ENCODE peak calls at places on chromosomes 1 and 21, in ten cellular contexts. One of them, this sample, is unnamed.

GRCh38 chr1:147840909-147841308 is 61.7 kb upstream of the GJA8 start:
- DNase-seq in tibial nerve: no peak
- DNase-seq in cardiac muscle cell: no peak
- DNase-seq in body of pancreas: no peak
- DNase-seq in SK-N-SH: no peak
- DNase-seq in fibroblast of lung: no peak
- DNase-seq in upper lobe of right lung: no peak
- DNase-seq in mammary epithelial cell: no peak
- DNase-seq in A549: peak; percentile 10
- DNase-seq in pancreas: no peak
- DNase-seq in this sample: peak; percentile 41

GRCh38 chr1:26959722-26960624 is at the start of gene KDF1:
- DNase-seq in A549: no peak
- DNase-seq in upper lobe of right lung: peak; percentile 95
- DNase-seq in tibial nerve: no peak
- DNase-seq in body of pancreas: peak; percentile 92
- DNase-seq in mammary epithelial cell: peak; percentile 87
- DNase-seq in cardiac muscle cell: no peak
- DNase-seq in fibroblast of lung: no peak
- DNase-seq in SK-N-SH: peak; percentile 64
- DNase-seq in pancreas: peak; percentile 90
- DNase-seq in this sample: peak; percentile 87

GRCh38 chr1:37839676-37840075 is 19.7 kb downstream of the MTF1 start:
- DNase-seq in cardiac muscle cell: no peak
- DNase-seq in fibroblast of lung: no peak
- DNase-seq in A549: no peak
- DNase-seq in tibial nerve: no peak
- DNase-seq in SK-N-SH: no peak
- DNase-seq in pancreas: no peak
- DNase-seq in body of pancreas: no peak
- DNase-seq in upper lobe of right lung: no peak
- DNase-seq in mammary epithelial cell: no peak
- DNase-seq in this sample: no peak

GRCh38 chr1:82979593-82980230 is 1019.2 kb downstream of the TTLL7 start:
- DNase-seq in upper lobe of right lung: no peak
- DNase-seq in A549: no peak
- DNase-seq in fibroblast of lung: no peak
- DNase-seq in mammary epithelial cell: no peak
- DNase-seq in SK-N-SH: no peak
- DNase-seq in pancreas: no peak
- DNase-seq in body of pancreas: no peak
- DNase-seq in tibial nerve: no peak
- DNase-seq in cardiac muscle cell: no peak
- DNase-seq in this sample: no peak

GRCh38 chr1:226778657-226779058 is 39.6 kb upstream of the ITPKB start:
- DNase-seq in fibroblast of lung: peak; percentile 98
- DNase-seq in pancreas: no peak
- DNase-seq in SK-N-SH: no peak
- DNase-seq in A549: no peak
- DNase-seq in tibial nerve: no peak
- DNase-seq in upper lobe of right lung: no peak
- DNase-seq in cardiac muscle cell: peak; percentile 98
- DNase-seq in mammary epithelial cell: peak; percentile 94
- DNase-seq in body of pancreas: no peak
- DNase-seq in this sample: no peak

GRCh38 chr1:43241352-43241953 is 28.3 kb upstream of the TMEM125 start:
- DNase-seq in tibial nerve: no peak
- DNase-seq in SK-N-SH: no peak
- DNase-seq in upper lobe of right lung: no peak
- DNase-seq in pancreas: no peak
- DNase-seq in cardiac muscle cell: peak; percentile 35
- DNase-seq in mammary epithelial cell: peak; percentile 60
- DNase-seq in body of pancreas: no peak
- DNase-seq in fibroblast of lung: peak; percentile 62
- DNase-seq in A549: no peak
- DNase-seq in this sample: peak; percentile 45

GRCh38 chr1:113370868-113371267 is 19.4 kb upstream of the MAGI3 start:
- DNase-seq in cardiac muscle cell: no peak
- DNase-seq in mammary epithelial cell: no peak
- DNase-seq in SK-N-SH: no peak
- DNase-seq in body of pancreas: no peak
- DNase-seq in upper lobe of right lung: no peak
- DNase-seq in tibial nerve: no peak
- DNase-seq in A549: no peak
- DNase-seq in pancreas: no peak
- DNase-seq in fibroblast of lung: no peak
- DNase-seq in this sample: no peak

GRCh38 chr1:167526659-167527383 is 8.5 kb upstream of the CD247 start:
- DNase-seq in pancreas: no peak
- DNase-seq in tibial nerve: no peak
- DNase-seq in A549: no peak
- DNase-seq in upper lobe of right lung: no peak
- DNase-seq in fibroblast of lung: peak; percentile 7
- DNase-seq in cardiac muscle cell: no peak
- DNase-seq in body of pancreas: no peak
- DNase-seq in mammary epithelial cell: no peak
- DNase-seq in SK-N-SH: no peak
- DNase-seq in this sample: no peak

GRCh38 chr1:20551945-20552727 is at the start of gene FAM43B:
- DNase-seq in mammary epithelial cell: no peak
- DNase-seq in fibroblast of lung: peak; percentile 58
- DNase-seq in A549: peak; percentile 77
- DNase-seq in cardiac muscle cell: peak; percentile 74
- DNase-seq in SK-N-SH: peak; percentile 87
- DNase-seq in upper lobe of right lung: peak; percentile 66
- DNase-seq in tibial nerve: peak; percentile 26
- DNase-seq in pancreas: no peak
- DNase-seq in body of pancreas: peak; percentile 21
- DNase-seq in this sample: peak; percentile 53

GRCh38 chr21:34881894-34882371 is 167.2 kb downstream of the RUNX1 start:
- DNase-seq in body of pancreas: no peak
- DNase-seq in pancreas: no peak
- DNase-seq in A549: no peak
- DNase-seq in cardiac muscle cell: peak; percentile 76
- DNase-seq in tibial nerve: no peak
- DNase-seq in upper lobe of right lung: no peak
- DNase-seq in SK-N-SH: no peak
- DNase-seq in mammary epithelial cell: peak; percentile 82
- DNase-seq in fibroblast of lung: peak; percentile 91
- DNase-seq in this sample: no peak

GRCh38 chr1:94898486-94899385 is 28.2 kb downstream of the CNN3 start:
- DNase-seq in tibial nerve: no peak
- DNase-seq in body of pancreas: no peak
- DNase-seq in mammary epithelial cell: no peak
- DNase-seq in cardiac muscle cell: no peak
- DNase-seq in A549: no peak
- DNase-seq in upper lobe of right lung: no peak
- DNase-seq in fibroblast of lung: peak; percentile 71
- DNase-seq in pancreas: no peak
- DNase-seq in SK-N-SH: no peak
- DNase-seq in this sample: no peak

GRCh38 chr1:113243529-113243928 is 146.8 kb upstream of the MAGI3 start:
- DNase-seq in A549: no peak
- DNase-seq in pancreas: no peak
- DNase-seq in tibial nerve: no peak
- DNase-seq in cardiac muscle cell: no peak
- DNase-seq in SK-N-SH: no peak
- DNase-seq in mammary epithelial cell: no peak
- DNase-seq in upper lobe of right lung: no peak
- DNase-seq in body of pancreas: no peak
- DNase-seq in fibroblast of lung: no peak
- DNase-seq in this sample: no peak

GRCh38 chr1:29793653-29794348 is 557.5 kb downstream of the PTPRU start:
- DNase-seq in SK-N-SH: no peak
- DNase-seq in mammary epithelial cell: no peak
- DNase-seq in pancreas: no peak
- DNase-seq in body of pancreas: no peak
- DNase-seq in A549: no peak
- DNase-seq in upper lobe of right lung: no peak
- DNase-seq in fibroblast of lung: no peak
- DNase-seq in cardiac muscle cell: no peak
- DNase-seq in tibial nerve: no peak
- DNase-seq in this sample: no peak

GRCh38 chr21:39251326-39251725 is 62.1 kb downstream of the BRWD1 start:
- DNase-seq in cardiac muscle cell: peak; percentile 2
- DNase-seq in upper lobe of right lung: no peak
- DNase-seq in SK-N-SH: no peak
- DNase-seq in pancreas: no peak
- DNase-seq in mammary epithelial cell: no peak
- DNase-seq in fibroblast of lung: no peak
- DNase-seq in body of pancreas: no peak
- DNase-seq in tibial nerve: no peak
- DNase-seq in A549: no peak
- DNase-seq in this sample: no peak

GRCh38 chr1:225689882-225690459 is 37.0 kb upstream of the ENAH start:
- DNase-seq in upper lobe of right lung: no peak
- DNase-seq in tibial nerve: no peak
- DNase-seq in SK-N-SH: no peak
- DNase-seq in A549: no peak
- DNase-seq in mammary epithelial cell: peak; percentile 65
- DNase-seq in fibroblast of lung: peak; percentile 25
- DNase-seq in cardiac muscle cell: no peak
- DNase-seq in body of pancreas: no peak
- DNase-seq in pancreas: no peak
- DNase-seq in this sample: no peak

GRCh38 chr1:151881479-151881878 is 27.8 kb downstream of the THEM4 start:
- DNase-seq in SK-N-SH: no peak
- DNase-seq in fibroblast of lung: no peak
- DNase-seq in mammary epithelial cell: no peak
- DNase-seq in body of pancreas: no peak
- DNase-seq in A549: no peak
- DNase-seq in tibial nerve: no peak
- DNase-seq in cardiac muscle cell: no peak
- DNase-seq in upper lobe of right lung: no peak
- DNase-seq in pancreas: no peak
- DNase-seq in this sample: no peak

GRCh38 chr1:125118147-125118993 is 3933.6 kb downstream of the SRGAP2C start:
- DNase-seq in tibial nerve: no peak
- DNase-seq in body of pancreas: no peak
- DNase-seq in upper lobe of right lung: peak; percentile 42
- DNase-seq in A549: no peak
- DNase-seq in pancreas: no peak
- DNase-seq in fibroblast of lung: no peak
- DNase-seq in SK-N-SH: no peak
- DNase-seq in cardiac muscle cell: no peak
- DNase-seq in mammary epithelial cell: no peak
- DNase-seq in this sample: no peak

GRCh38 chr1:147162093-147162492 is 10.2 kb downstream of the PRKAB2 start:
- DNase-seq in SK-N-SH: no peak
- DNase-seq in mammary epithelial cell: peak; percentile 65
- DNase-seq in A549: no peak
- DNase-seq in fibroblast of lung: no peak
- DNase-seq in tibial nerve: no peak
- DNase-seq in body of pancreas: no peak
- DNase-seq in cardiac muscle cell: no peak
- DNase-seq in pancreas: no peak
- DNase-seq in upper lobe of right lung: no peak
- DNase-seq in this sample: no peak

DNA sequence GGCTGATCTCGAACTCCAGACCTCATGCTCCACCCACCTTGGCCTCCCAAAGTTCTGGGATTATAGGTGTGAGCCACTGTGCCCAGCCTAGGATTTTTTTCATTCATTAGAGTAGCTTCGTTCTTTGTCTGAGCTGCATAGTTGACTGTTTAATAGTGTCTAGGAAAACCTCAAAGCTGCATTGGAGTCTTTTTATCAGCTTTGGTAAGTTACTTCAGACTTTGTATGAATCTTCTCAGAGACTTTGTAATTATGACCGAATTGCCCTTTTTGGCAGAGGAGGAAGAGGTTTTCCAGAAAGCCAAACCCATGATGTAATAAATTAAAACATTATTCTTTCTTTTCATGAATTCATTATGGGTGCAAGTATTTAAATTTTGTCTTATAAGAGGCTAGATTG is 5.1 kb downstream of the DNAJB4 start:
- DNase-seq in SK-N-SH: no peak
- DNase-seq in upper lobe of right lung: no peak
- DNase-seq in A549: no peak
- DNase-seq in mammary epithelial cell: peak; percentile 3
- DNase-seq in tibial nerve: no peak
- DNase-seq in body of pancreas: no peak
- DNase-seq in fibroblast of lung: peak; percentile 90
- DNase-seq in pancreas: no peak
- DNase-seq in cardiac muscle cell: peak; percentile 61
- DNase-seq in this sample: no peak
- H3K4me3 ChIP-seq in SK-N-SH: peak overlapping the region; percentile 44
- H3K4me3 ChIP-seq in upper lobe of right lung: peak overlapping the region; percentile 69
- H3K4me3 ChIP-seq in A549: peak overlapping the region; percentile 4
- H3K4me3 ChIP-seq in mammary epithelial cell: no peak overlapping the region
- H3K4me3 ChIP-seq in tibial nerve: no peak overlapping the region
- H3K4me3 ChIP-seq in body of pancreas: no peak overlapping the region
- H3K4me3 ChIP-seq in fibroblast of lung: peak overlapping the region; percentile 99
- H3K4me3 ChIP-seq in pancreas: peak overlapping the region; percentile 7
- H3K4me3 ChIP-seq in cardiac muscle cell: no peak overlapping the region
- H3K4me3 ChIP-seq in this sample: no peak overlapping the region

GRCh38 chr21:25848309-25848708 is 113.5 kb downstream of the GABPA start:
- DNase-seq in body of pancreas: no peak
- DNase-seq in cardiac muscle cell: no peak
- DNase-seq in upper lobe of right lung: no peak
- DNase-seq in tibial nerve: no peak
- DNase-seq in A549: no peak
- DNase-seq in pancreas: no peak
- DNase-seq in SK-N-SH: no peak
- DNase-seq in mammary epithelial cell: no peak
- DNase-seq in fibroblast of lung: no peak
- DNase-seq in this sample: no peak
- TF ChIP-seq CTCF in body of pancreas: no peak
- TF ChIP-seq CTCF in cardiac muscle cell: no peak
- TF ChIP-seq CTCF in upper lobe of right lung: no peak
- TF ChIP-seq CTCF in tibial nerve: no peak
- TF ChIP-seq CTCF in A549: no peak
- TF ChIP-seq CTCF in pancreas: no peak
- TF ChIP-seq CTCF in SK-N-SH: no peak
- TF ChIP-seq CTCF in mammary epithelial cell: no peak
- TF ChIP-seq CTCF in fibroblast of lung: no peak
- TF ChIP-seq CTCF in this sample: no peak

DNA sequence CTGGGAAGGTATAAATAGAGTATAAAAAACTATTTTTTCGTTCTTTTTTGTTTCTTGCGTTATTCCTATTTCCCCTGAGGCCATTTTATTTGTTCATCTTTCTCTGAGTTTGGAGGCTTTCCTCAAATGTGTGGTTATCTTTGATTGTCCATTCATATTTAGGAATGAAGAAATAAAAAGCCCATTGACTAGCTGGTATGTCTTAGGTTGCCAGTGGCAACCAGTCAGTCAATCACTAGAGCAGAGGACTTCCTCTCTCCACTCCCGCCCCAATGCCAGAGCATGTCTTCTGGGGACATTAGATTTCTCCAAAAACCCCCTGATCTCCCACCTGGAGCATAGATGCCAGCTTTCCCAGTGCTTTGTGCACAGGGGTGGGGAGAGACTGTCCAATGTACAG is 20.7 kb upstream of the FOXE3 start:
- DNase-seq in mammary epithelial cell: no peak
- DNase-seq in A549: no peak
- DNase-seq in cardiac muscle cell: no peak
- DNase-seq in pancreas: no peak
- DNase-seq in body of pancreas: no peak
- DNase-seq in SK-N-SH: no peak
- DNase-seq in upper lobe of right lung: no peak
- DNase-seq in tibial nerve: no peak
- DNase-seq in fibroblast of lung: no peak
- DNase-seq in this sample: no peak
- H3K4me1 ChIP-seq in mammary epithelial cell: no peaks in the 10 kb centered on the region
- H3K4me1 ChIP-seq in A549: no peaks in the 10 kb centered on the region
- H3K4me1 ChIP-seq in cardiac muscle cell: no peaks in the 10 kb centered on the region
- H3K4me1 ChIP-seq in pancreas: no peaks in the 10 kb centered on the region
- H3K4me1 ChIP-seq in body of pancreas: no peaks in the 10 kb centered on the region
- H3K4me1 ChIP-seq in SK-N-SH: no peaks in the 10 kb centered on the region
- H3K4me1 ChIP-seq in upper lobe of right lung: no peaks in the 10 kb centered on the region
- H3K4me1 ChIP-seq in tibial nerve: no peaks in the 10 kb centered on the region
- H3K4me1 ChIP-seq in fibroblast of lung: no peaks in the 10 kb centered on the region
- H3K4me1 ChIP-seq in this sample: peaks cover 10% of the 10 kb centered on the region

GRCh38 chr1:145955436-145955835 is 2.4 kb downstream of the LIX1L start:
- DNase-seq in upper lobe of right lung: no peak
- DNase-seq in cardiac muscle cell: peak; percentile 24
- DNase-seq in pancreas: no peak
- DNase-seq in SK-N-SH: no peak
- DNase-seq in mammary epithelial cell: no peak
- DNase-seq in A549: no peak
- DNase-seq in body of pancreas: no peak
- DNase-seq in fibroblast of lung: peak; percentile 48
- DNase-seq in tibial nerve: no peak
- DNase-seq in this sample: no peak
- H3K4me3 ChIP-seq in upper lobe of right lung: peak overlapping the region; percentile 79
- H3K4me3 ChIP-seq in cardiac muscle cell: no peak overlapping the region
- H3K4me3 ChIP-seq in pancreas: no peak overlapping the region
- H3K4me3 ChIP-seq in SK-N-SH: peak overlapping the region; percentile 62
- H3K4me3 ChIP-seq in mammary epithelial cell: no peak overlapping the region
- H3K4me3 ChIP-seq in A549: no peak overlapping the region
- H3K4me3 ChIP-seq in body of pancreas: no peak overlapping the region
- H3K4me3 ChIP-seq in fibroblast of lung: peak overlapping the region; percentile 95
- H3K4me3 ChIP-seq in tibial nerve: no peak overlapping the region
- H3K4me3 ChIP-seq in this sample: no peak overlapping the region

This sample was measured in Caco-2.